ENCODE peak calls at places on chromosomes 5 and 9, in nine cellular contexts. N, U, W, P, I, F, L, Y and O are unnamed samples.

GRCh38 chr9:22508790-22509189 is 62.2 kb downstream of the DMRTA1 start:
- DNase-seq in F (no peak), L (no peak), P (no peak), I (no peak), N (no peak), W (no peak), U (no peak), Y (no peak), O (no peak)

GRCh38 chr5:74311961-74312360 is 328.6 kb downstream of the ENC1 start:
- DNase-seq in U (no peak), Y (no peak), L (no peak), P (no peak), N (no peak), I (no peak), W (no peak), F (no peak), O (no peak)

GRCh38 chr9:99489043-99489378 is 266.9 kb downstream of the SEC61B start:
- DNase-seq in F (no peak), I (no peak), L (peak), W (no peak), Y (no peak), N (no peak), U (peak), P (no peak), O (no peak)

GRCh38 chr5:104111622-104112021 is 549.0 kb upstream of the NUDT12 start:
- DNase-seq in W (no peak), U (no peak), I (no peak), F (no peak), L (no peak), Y (no peak), N (no peak), P (no peak), O (no peak)

GRCh38 chr5:140842798-140843733 is 2.1 kb downstream of the PCDHA8 start:
- DNase-seq in Y (no peak), L (no peak), P (no peak), N (no peak), U (no peak), F (no peak), W (no peak), I (no peak), O (no peak)

GRCh38 chr9:1726993-1727759 is 288.0 kb upstream of the SMARCA2 start:
- DNase-seq in Y (no peak), W (no peak), N (no peak), P (no peak), L (no peak), F (no peak), I (no peak), U (no peak), O (no peak)

GRCh38 chr5:9922719-9923118 is 292.6 kb upstream of the TAS2R1 start:
- DNase-seq in F (no peak), U (no peak), P (no peak), L (no peak), I (no peak), W (no peak), Y (no peak), N (no peak), O (no peak)

GRCh38 chr9:84340535-84340934 is at the start of gene SLC28A3:
- DNase-seq in L (no peak), F (no peak), N (no peak), Y (no peak), W (no peak), P (no peak), I (no peak), U (no peak), O (no peak)

GRCh38 chr5:463952-464351 is 21.0 kb downstream of the EXOC3 start:
- DNase-seq in N (no peak), U (no peak), L (no peak), F (no peak), P (no peak), I (no peak), W (no peak), Y (no peak), O (no peak)

GRCh38 chr5:31049933-31050704 is 143.4 kb upstream of the CDH6 start:
- DNase-seq in P (no peak), U (no peak), Y (peak), F (no peak), I (no peak), L (peak), W (no peak), N (no peak), O (no peak)

GRCh38 chr9:14702200-14702599 is 9.0 kb upstream of the ZDHHC21 start:
- DNase-seq in Y (no peak), F (no peak), P (no peak), L (no peak), W (no peak), U (no peak), N (no peak), I (no peak), O (no peak)

GRCh38 chr9:38047301-38048251 is 21.5 kb downstream of the SHB start:
- DNase-seq in I (peak), U (peak), N (peak), F (no peak), W (peak), L (peak), Y (no peak), P (no peak), O (no peak)

GRCh38 chr5:177527595-177527994 is 10.8 kb upstream of the DDX41 start:
- DNase-seq in P (peak), I (no peak), Y (no peak), F (no peak), U (no peak), N (no peak), W (no peak), L (no peak), O (no peak)

GRCh38 chr5:178431777-178432155 is 158.4 kb downstream of the COL23A1 start:
- DNase-seq in P (no peak), W (no peak), Y (no peak), I (no peak), N (no peak), L (no peak), F (no peak), U (peak), O (no peak)